ENCODE peak calls at places on chromosomes 12 and 14, in four cellular contexts. N is lower lobe of right lung, R is spleen, D is left cardiac atrium. G is an unnamed sample.

GRCh38 chr12:68538722-68539614 is 71.7 kb upstream of the RAP1B start:
- DNase-seq in D (peak), N (peak), R (no peak), G (peak)

GRCh38 chr12:129847063-129847462 is 56.8 kb downstream of the TMEM132D start:
- DNase-seq in R (no peak), D (no peak), N (no peak), G (no peak)

GRCh38 chr12:13362260-13362841 is 165.8 kb downstream of the EMP1 start:
- DNase-seq in D (peak), R (peak), N (peak), G (no peak)

GRCh38 chr12:129212221-129212630 is 358.9 kb downstream of the GLT1D1 start:
- DNase-seq in R (no peak), N (no peak), D (no peak), G (no peak)

GRCh38 chr14:75370416-75371205 is 57.2 kb upstream of the JDP2 start:
- DNase-seq in R (no peak), N (no peak), D (no peak), G (no peak)

GRCh38 chr12:75658286-75658685 is 146.9 kb upstream of the KRR1 start:
- DNase-seq in N (no peak), D (no peak), R (no peak), G (no peak)

GRCh38 chr14:100410056-100410565 is 87.0 kb downstream of the SLC25A47 start:
- DNase-seq in D (no peak), N (no peak), R (no peak), G (peak)

GRCh38 chr12:113689047-113689610 is 217.5 kb upstream of the LHX5 start:
- DNase-seq in D (no peak), N (no peak), R (no peak), G (no peak)

GRCh38 chr12:32252199-32253073 is 145.8 kb downstream of the BICD1 start:
- DNase-seq in R (no peak), N (no peak), D (no peak), G (no peak)

GRCh38 chr14:57526942-57527341 is 33.3 kb upstream of the CCDC198 start:
- DNase-seq in D (no peak), R (no peak), N (no peak), G (no peak)

GRCh38 chr14:76950043-76951020 is 78.2 kb downstream of the IRF2BPL start:
- DNase-seq in R (no peak), D (no peak), N (no peak), G (no peak)

GRCh38 chr12:80053048-80053790 is 46.1 kb upstream of the OTOGL start:
- DNase-seq in N (peak), R (no peak), D (peak), G (peak)

GRCh38 chr12:27277846-27278260 is 33.8 kb downstream of the STK38L start:
- DNase-seq in D (no peak), N (no peak), R (no peak), G (no peak)

GRCh38 chr14:99575043-99576023 is 28.7 kb downstream of the CCDC85C start:
- DNase-seq in N (peak), D (no peak), R (no peak), G (peak)

GRCh38 chr14:22508662-22509035 is 80.4 kb downstream of the DAD1 start:
- DNase-seq in D (no peak), R (no peak), N (no peak), G (no peak)

GRCh38 chr12:67141405-67142018 is 127.6 kb upstream of the CAND1 start:
- DNase-seq in D (no peak), N (no peak), R (no peak), G (no peak)

GRCh38 chr12:286531-287300 is 24.1 kb upstream of the SLC6A13 start:
- DNase-seq in R (no peak), D (no peak), N (no peak), G (no peak)

GRCh38 chr14:73462078-73462715 is 3.9 kb upstream of the NUMB start:
- DNase-seq in D (peak), N (peak), R (no peak), G (no peak)

GRCh38 chr12:70049596-70050360 is 193.5 kb upstream of the CNOT2 start:
- DNase-seq in N (no peak), D (no peak), R (no peak), G (no peak)

GRCh38 chr12:89395712-89396111 is 43.4 kb upstream of the DUSP6 start:
- DNase-seq in N (no peak), D (no peak), R (no peak), G (no peak)

GRCh38 chr14:94164685-94165431 is 9.3 kb upstream of the PPP4R4 start:
- DNase-seq in R (no peak), N (no peak), D (no peak), G (peak)

GRCh38 chr14:61585598-61586538 is 109.4 kb upstream of the HIF1A start:
- DNase-seq in N (no peak), D (peak), R (peak), G (peak)

GRCh38 chr12:43315961-43316360 is 236.0 kb downstream of the ADAMTS20 start:
- DNase-seq in D (no peak), R (no peak), N (no peak), G (no peak)

GRCh38 chr12:108647199-108647935 is 13.7 kb upstream of the SELPLG start:
- DNase-seq in D (no peak), N (no peak), R (no peak), G (no peak)

G was measured in kidney.